ENCODE peak calls at places on chromosome 2, in six cellular contexts. Q is stimulated activated CD8-positive, alpha-beta memory T cell treated with anti-CD3 and anti-CD28 coated beads, Interleukin-7, amount 100 ng/mL, for 24 hours; T is Peyer's patch; J is NCI-H1105; P is NCI-H2081 treated with DMSO at 0.1 percent for 48 hours; G is T1000. R is an unnamed sample.

GRCh38 chr2:204150695-204151240 is 214.2 kb downstream of the ICOS start:
- DNase-seq in Q (no peak), T (no peak), J (no peak), P (no peak), G (no peak), R (no peak)

GRCh38 chr2:179461367-179461886 is 196.8 kb upstream of the SESTD1 start:
- DNase-seq in Q (no peak), T (no peak), J (no peak), P (no peak), G (no peak), R (no peak)

GRCh38 chr2:29110916-29111315 is 4.3 kb upstream of the CLIP4 start:
- DNase-seq in Q (no peak), T (no peak), J (no peak), P (no peak), G (no peak), R (no peak)

GRCh38 chr2:16416651-16417050 is 249.0 kb downstream of the CYRIA start:
- DNase-seq in Q (no peak), T (no peak), J (no peak), P (no peak), G (no peak), R (no peak)

GRCh38 chr2:102796337-102796736 is 34.5 kb downstream of the TMEM182 start:
- DNase-seq in Q (no peak), T (no peak), J (no peak), P (no peak), G (no peak), R (no peak)

GRCh38 chr2:2016912-2017311 is 272.6 kb upstream of the PXDN start:
- DNase-seq in Q (no peak), T (no peak), J (no peak), P (peak), G (no peak), R (no peak)

GRCh38 chr2:96116424-96116878 is at the start of gene ADRA2B:
- DNase-seq in Q (peak), T (peak), J (no peak), P (no peak), G (no peak), R (peak)

GRCh38 chr2:127084611-127085031 is 22.3 kb downstream of the BIN1 start:
- DNase-seq in Q (no peak), T (peak), J (no peak), P (no peak), G (no peak), R (no peak)

GRCh38 chr2:145379934-145380333 is 860.0 kb upstream of the ZEB2 start:
- DNase-seq in Q (no peak), T (no peak), J (no peak), P (no peak), G (no peak), R (no peak)

GRCh38 chr2:82275599-82275998 is 1971.0 kb upstream of the LRRTM1 start:
- DNase-seq in Q (no peak), T (no peak), J (no peak), P (no peak), G (no peak), R (no peak)

GRCh38 chr2:10499275-10499907 is 51.3 kb upstream of the ODC1 start:
- DNase-seq in Q (no peak), T (peak), J (no peak), P (no peak), G (no peak), R (no peak)

GRCh38 chr2:8906208-8906607 is 68.8 kb upstream of the KIDINS220 start:
- DNase-seq in Q (no peak), T (peak), J (no peak), P (no peak), G (no peak), R (peak)